ENCODE peak calls at places on chromosomes 7 and 10, in eight cellular contexts. S, Q, A, I, O, E, X and Y are unnamed samples.

GRCh38 chr10:124650820-124651401 is 93.3 kb downstream of the FAM53B start:
- DNase-seq in E (no peak), X (no peak), A (no peak), I (no peak), Q (no peak), S (no peak), O (no peak), Y (no peak)

GRCh38 chr10:18449631-18450030 is 201.8 kb downstream of the NSUN6 start:
- DNase-seq in O (no peak), I (no peak), A (no peak), Q (no peak), E (no peak), S (no peak), X (no peak), Y (no peak)

GRCh38 chr10:44056947-44057811 is 327.7 kb downstream of the CXCL12 start:
- DNase-seq in A (no peak), X (no peak), I (peak), O (no peak), E (peak), Q (peak), S (no peak), Y (no peak)

GRCh38 chr10:57338823-57339558 is 928.7 kb downstream of the IPMK start:
- DNase-seq in X (peak), E (peak), O (no peak), Q (no peak), S (peak), I (no peak), A (peak), Y (peak)

GRCh38 chr7:127938588-127938987 is 92.6 kb downstream of the LRRC4 start:
- DNase-seq in O (peak), X (peak), E (peak), Q (no peak), I (no peak), A (no peak), S (no peak), Y (no peak)

GRCh38 chr10:114174462-114175190 is 623 bp upstream of the CCDC186 start:
- DNase-seq in Q (peak), E (peak), S (no peak), A (no peak), X (peak), I (peak), O (peak), Y (peak)

GRCh38 chr10:27426948-27427467 is 77.1 kb upstream of the RAB18 start:
- DNase-seq in S (no peak), O (no peak), A (no peak), X (no peak), I (no peak), Q (no peak), E (no peak), Y (no peak)

GRCh38 chr10:76874151-76874550 is 763.5 kb downstream of the KCNMA1 start:
- DNase-seq in I (no peak), S (no peak), E (peak), X (no peak), O (no peak), Q (peak), A (no peak), Y (no peak)

GRCh38 chr10:79248341-79248931 is 98.8 kb upstream of the PPIF start:
- DNase-seq in O (no peak), S (no peak), E (peak), X (no peak), Q (peak), I (peak), A (no peak), Y (no peak)

GRCh38 chr7:36966039-36966438 is 241.7 kb upstream of the AOAH start:
- DNase-seq in I (no peak), X (no peak), E (no peak), O (no peak), A (no peak), Q (no peak), S (no peak), Y (no peak)

GRCh38 chr7:124130-124949 is 68.0 kb upstream of the FAM20C start:
- DNase-seq in I (peak), X (no peak), S (peak), O (no peak), A (no peak), E (no peak), Q (peak), Y (no peak)

GRCh38 chr7:1763033-1763432 is 93.0 kb downstream of the ELFN1 start:
- DNase-seq in I (no peak), O (no peak), E (no peak), X (no peak), A (no peak), Q (no peak), S (no peak), Y (no peak)

GRCh38 chr7:72492446-72492845 is 80.3 kb upstream of the CALN1 start:
- DNase-seq in I (peak), S (no peak), X (no peak), Q (peak), E (no peak), O (no peak), A (no peak), Y (no peak)

GRCh38 chr10:83127942-83128575 is 1011.2 kb upstream of the GHITM start:
- DNase-seq in S (no peak), E (peak), A (no peak), O (no peak), Q (no peak), I (no peak), X (no peak), Y (no peak)

GRCh38 chr7:55285665-55286064 is 79.5 kb upstream of the LANCL2 start:
- DNase-seq in Q (no peak), S (no peak), I (no peak), A (no peak), O (no peak), E (no peak), X (no peak), Y (no peak)

GRCh38 chr7:151987748-151988529 is 31.7 kb downstream of the GALNTL5 start:
- DNase-seq in A (no peak), I (no peak), O (no peak), X (no peak), E (peak), S (peak), Q (no peak), Y (no peak)

GRCh38 chr7:99499356-99499712 is 747 bp downstream of the ZNF394 start:
- DNase-seq in A (no peak), S (no peak), I (no peak), Q (no peak), X (no peak), E (peak), O (no peak), Y (no peak)

GRCh38 chr7:100540073-100540723 is 1.2 kb downstream of the AGFG2 start:
- DNase-seq in X (peak), Q (no peak), S (no peak), O (no peak), E (no peak), I (no peak), A (no peak), Y (no peak)

GRCh38 chr10:77973276-77973675 is 46.7 kb upstream of the DLG5 start:
- DNase-seq in X (no peak), Q (no peak), I (peak), S (no peak), O (no peak), A (no peak), E (no peak), Y (no peak)

GRCh38 chr10:70785190-70785589 is at the start of gene TBATA:
- DNase-seq in E (no peak), X (no peak), O (no peak), S (no peak), Q (no peak), I (no peak), A (no peak), Y (no peak)

GRCh38 chr10:125929613-125930012 is 33.2 kb downstream of the FANK1 start:
- DNase-seq in I (no peak), S (no peak), E (no peak), A (no peak), Q (no peak), O (no peak), X (no peak), Y (no peak)

GRCh38 chr7:28761485-28761884 is 196.6 kb downstream of the TRIL start:
- DNase-seq in O (no peak), E (no peak), A (no peak), I (no peak), Q (no peak), X (no peak), S (no peak), Y (no peak)

GRCh38 chr7:13602036-13602435 is 387.4 kb downstream of the ETV1 start:
- DNase-seq in X (no peak), S (no peak), I (no peak), O (no peak), E (no peak), A (no peak), Q (no peak), Y (no peak)

GRCh38 chr10:77062381-77062780 is 575.2 kb downstream of the KCNMA1 start:
- DNase-seq in O (no peak), S (no peak), I (no peak), A (no peak), Q (no peak), E (no peak), X (no peak), Y (no peak)

GRCh38 chr7:2863461-2864066 is 19.5 kb upstream of the GNA12 start:
- DNase-seq in A (peak), O (peak), S (no peak), I (peak), Q (peak), E (peak), X (peak), Y (peak)

GRCh38 chr10:125043824-125044658 is 102.1 kb downstream of the ZRANB1 start:
- DNase-seq in A (no peak), I (no peak), E (no peak), O (no peak), X (no peak), S (no peak), Q (no peak), Y (no peak)

GRCh38 chr10:644076-644942 is 45.2 kb downstream of the DIP2C start:
- DNase-seq in I (no peak), S (no peak), A (no peak), O (no peak), E (no peak), Q (no peak), X (no peak), Y (no peak)

GRCh38 chr7:41624818-41625217 is 78.1 kb downstream of the INHBA start:
- DNase-seq in S (no peak), A (no peak), E (peak), X (no peak), I (peak), O (peak), Q (no peak), Y (no peak)

GRCh38 chr10:103155485-103156085 is 37.5 kb downstream of the NT5C2 start:
- DNase-seq in X (no peak), I (no peak), E (no peak), A (no peak), Q (no peak), O (no peak), S (no peak), Y (no peak)

GRCh38 chr10:129888784-129889616 is 75.1 kb downstream of the EBF3 start:
- DNase-seq in A (peak), Q (peak), I (no peak), E (no peak), O (no peak), S (peak), X (peak), Y (peak)

GRCh38 chr10:112539340-112539739 is 92.3 kb downstream of the VTI1A start:
- DNase-seq in I (no peak), Q (no peak), A (no peak), O (no peak), S (no peak), E (no peak), X (no peak), Y (no peak)

GRCh38 chr7:110762514-110762913 is 328.4 kb upstream of the LRRN3 start:
- DNase-seq in Q (no peak), E (peak), I (no peak), X (peak), A (no peak), S (peak), O (no peak), Y (no peak)

GRCh38 chr7:121153995-121154394 is 165.5 kb downstream of the CPED1 start:
- DNase-seq in O (no peak), A (no peak), I (no peak), S (no peak), Q (no peak), E (no peak), X (no peak), Y (no peak)

GRCh38 chr7:47405921-47406765 is 175.8 kb downstream of the TNS3 start:
- DNase-seq in Q (peak), X (no peak), E (peak), O (no peak), A (no peak), S (no peak), I (peak), Y (no peak)

GRCh38 chr7:150863946-150864345 is 11.6 kb downstream of the AOC1 start:
- DNase-seq in S (no peak), Q (no peak), X (no peak), I (no peak), A (no peak), E (no peak), O (no peak), Y (no peak)

GRCh38 chr7:78912781-78913180 is 540.7 kb downstream of the MAGI2 start:
- DNase-seq in O (no peak), I (no peak), E (peak), S (no peak), Q (no peak), A (no peak), X (no peak), Y (no peak)

GRCh38 chr10:99328579-99329237 is 448 bp upstream of the CNNM1 start:
- DNase-seq in X (no peak), O (no peak), A (no peak), S (no peak), I (no peak), E (no peak), Q (no peak), Y (peak)

GRCh38 chr10:133391761-133392518 is 2.0 kb upstream of the MTG1 start:
- DNase-seq in O (no peak), A (no peak), Q (no peak), E (no peak), S (no peak), I (peak), X (no peak), Y (no peak)

GRCh38 chr10:133391249-133391635 is 2.7 kb upstream of the MTG1 start:
- DNase-seq in S (no peak), I (peak), Q (no peak), X (no peak), A (no peak), E (no peak), O (no peak), Y (no peak)

GRCh38 chr10:133390597-133391248 is 3.2 kb upstream of the MTG1 start:
- DNase-seq in S (no peak), E (no peak), Q (no peak), I (peak), A (no peak), O (no peak), X (no peak), Y (no peak)

GRCh38 chr10:133388265-133388972 is 5.5 kb upstream of the MTG1 start:
- DNase-seq in I (peak), A (no peak), Q (no peak), O (no peak), X (no peak), S (no peak), E (no peak), Y (no peak)

DNA sequence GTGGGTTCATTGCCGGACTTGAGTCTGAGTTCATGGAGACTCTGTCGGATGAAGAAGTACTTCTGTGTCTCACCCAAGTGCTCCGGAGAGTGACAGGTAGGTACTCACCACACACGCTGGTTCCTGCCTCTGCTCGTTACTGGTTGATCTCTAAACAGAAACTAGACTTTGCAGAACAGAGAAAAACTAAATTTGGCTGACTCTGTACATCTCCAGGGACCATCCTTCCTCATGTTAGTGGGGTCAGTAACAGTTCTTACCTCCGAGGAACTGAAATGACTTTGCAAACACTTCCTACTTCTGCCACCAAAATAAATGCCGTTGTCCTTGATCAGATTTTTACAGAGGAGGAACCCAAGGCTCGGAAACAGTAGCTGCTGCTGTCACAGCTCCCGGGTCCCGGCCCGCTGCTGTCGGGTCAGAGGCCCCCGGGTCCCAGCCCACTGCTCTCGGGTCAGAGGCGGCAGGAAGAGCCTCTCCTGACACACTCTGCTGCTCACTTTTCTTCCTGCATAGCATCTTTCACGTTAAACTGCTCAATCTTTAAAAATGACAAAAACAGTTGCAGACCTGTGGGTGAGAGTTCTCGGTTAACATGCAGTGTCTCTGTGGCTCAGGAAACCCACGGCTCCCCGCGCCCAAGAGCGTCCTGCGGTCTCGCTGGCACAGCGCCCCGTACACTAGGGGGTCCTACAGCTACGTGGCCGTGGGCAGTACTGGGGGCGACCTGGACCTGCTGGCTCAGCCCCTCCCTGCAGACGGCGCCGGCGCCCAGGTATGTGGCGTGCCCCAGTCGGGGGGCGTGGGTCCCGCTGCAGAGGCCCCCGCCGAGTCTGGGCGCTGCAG is 4.8 kb upstream of the MTG1 start:
- DNase-seq in Q (no peak), I (peak), S (no peak), O (no peak), A (no peak), E (no peak), X (no peak), Y (no peak)
- TF ChIP-seq CTCF in Q (no peak), I (no peak), S (no peak), O (no peak), A (no peak), E (no peak), X (no peak), Y (no peak)

GRCh38 chr10:84205853-84206513 is 11.6 kb downstream of the CDHR1 start:
- DNase-seq in E (no peak), X (no peak), Q (no peak), A (no peak), I (peak), O (no peak), S (no peak), Y (no peak)
- TF ChIP-seq CTCF in E (no peak), X (no peak), Q (no peak), A (peak), I (no peak), O (no peak), S (no peak), Y (peak)

GRCh38 chr7:66837007-66837406 is 84.0 kb upstream of the TMEM248 start:
- DNase-seq in X (peak), O (no peak), S (no peak), A (peak), E (peak), I (no peak), Q (no peak), Y (no peak)
- TF ChIP-seq CTCF in X (peak), O (peak), S (peak), A (peak), E (peak), I (no peak), Q (no peak), Y (peak)

GRCh38 chr10:89280501-89280900 is 21.3 kb upstream of the IFIT2 start:
- DNase-seq in A (no peak), I (no peak), O (no peak), Q (no peak), S (no peak), E (no peak), X (no peak), Y (no peak)

GRCh38 chr10:89283988-89284475 is 17.8 kb upstream of the IFIT2 start:
- DNase-seq in X (peak), A (no peak), O (no peak), Q (peak), I (no peak), E (peak), S (peak), Y (peak)

GRCh38 chr10:89281606-89282395 is 20.0 kb upstream of the IFIT2 start:
- DNase-seq in A (no peak), I (no peak), Q (no peak), O (no peak), S (no peak), E (peak), X (no peak), Y (no peak)

GRCh38 chr10:89279449-89279869 is 22.4 kb upstream of the IFIT2 start:
- DNase-seq in O (no peak), E (peak), X (peak), Q (peak), I (no peak), S (no peak), A (no peak), Y (no peak)

GRCh38 chr10:89283174-89283987 is 18.5 kb upstream of the IFIT2 start:
- DNase-seq in X (no peak), E (peak), I (no peak), Q (no peak), A (no peak), S (no peak), O (no peak), Y (no peak)
- TF ChIP-seq CTCF in X (no peak), E (no peak), I (no peak), Q (no peak), A (no peak), S (no peak), O (no peak), Y (no peak)

GRCh38 chr7:6556196-6556595 is 4.9 kb upstream of the GRID2IP start:
- DNase-seq in S (no peak), X (peak), I (no peak), O (no peak), A (no peak), Q (no peak), E (no peak), Y (no peak)
- TF ChIP-seq CTCF in S (no peak), X (no peak), I (no peak), O (no peak), A (peak), Q (no peak), E (no peak), Y (peak)

DNA sequence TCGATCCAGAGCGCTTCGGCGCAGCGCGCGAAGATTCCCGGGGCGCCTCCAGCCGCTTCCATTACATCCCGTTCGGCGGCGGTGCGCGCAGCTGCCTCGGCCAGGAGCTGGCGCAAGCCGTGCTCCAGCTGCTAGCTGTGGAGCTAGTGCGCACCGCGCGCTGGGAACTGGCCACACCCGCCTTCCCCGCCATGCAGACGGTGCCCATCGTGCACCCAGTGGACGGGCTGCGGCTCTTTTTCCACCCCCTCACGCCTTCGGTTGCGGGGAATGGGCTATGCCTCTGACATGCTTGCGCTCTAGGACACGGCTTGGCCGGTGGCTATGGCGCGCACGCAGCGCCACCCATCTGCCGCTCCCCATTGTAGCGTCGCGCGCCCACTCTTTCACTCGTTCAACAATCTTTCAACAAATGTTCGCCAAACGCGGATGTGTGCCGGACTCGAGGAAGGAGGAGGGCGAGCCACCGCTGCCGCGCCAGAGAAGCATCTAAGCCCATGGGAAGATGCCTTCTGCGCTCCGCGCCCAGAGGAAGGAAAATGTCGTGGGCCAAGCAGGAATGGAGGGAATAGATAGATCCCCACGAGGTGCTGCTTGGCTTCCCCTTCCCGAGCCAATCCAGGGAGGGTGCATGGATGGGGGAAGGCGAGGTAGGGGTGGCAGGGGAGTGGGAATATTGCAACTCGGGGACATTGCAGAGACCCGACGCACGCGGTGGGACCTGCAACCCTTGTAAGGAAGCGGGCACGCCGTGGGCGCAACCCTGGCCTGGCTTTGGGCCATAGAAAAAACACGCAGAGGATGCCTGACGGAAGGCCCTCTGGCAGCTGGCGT is 5.1 kb upstream of the CYP26A1 start:
- DNase-seq in X (no peak), O (no peak), A (no peak), Q (no peak), S (peak), E (peak), I (no peak), Y (no peak)
- TF ChIP-seq CTCF in X (no peak), O (peak), A (no peak), Q (peak), S (no peak), E (peak), I (no peak), Y (no peak)

DNA sequence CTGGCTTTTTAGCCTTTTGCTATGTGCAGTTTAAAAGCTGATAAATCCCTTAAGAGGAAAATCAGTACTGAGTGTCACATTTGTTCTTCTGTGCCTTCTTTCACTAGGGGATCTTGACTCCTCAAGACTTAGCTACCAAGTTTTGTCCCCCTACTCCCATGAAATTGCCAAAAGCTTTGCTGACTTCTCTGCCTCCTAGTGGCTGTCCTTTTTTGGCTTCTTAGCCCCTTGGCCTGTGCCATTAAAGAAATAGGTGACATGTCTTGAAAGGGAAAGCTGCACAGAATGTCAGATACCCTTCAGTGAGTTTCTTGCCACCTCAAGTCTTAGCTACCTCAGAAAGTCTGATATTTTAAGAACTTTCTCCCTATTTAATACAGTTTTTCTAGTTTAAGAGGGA is 10.5 kb downstream of the MKLN1 start:
- DNase-seq in S (no peak), Q (no peak), A (no peak), O (no peak), E (no peak), X (no peak), I (no peak), Y (no peak)
- TF ChIP-seq CTCF in S (no peak), Q (no peak), A (no peak), O (no peak), E (no peak), X (no peak), I (no peak), Y (no peak)